ENCODE peak calls at places on chromosomes 7 and 10, in nine cellular contexts. Y, W, E, B, D, F, K, M and C are unnamed samples.

GRCh38 chr7:106916689-106917088 is 51.6 kb downstream of the PIK3CG start:
- DNase-seq in F (no peak), K (no peak), E (no peak), D (no peak), Y (no peak), W (no peak), B (peak; percentile 6), M (no peak), C (no peak)

GRCh38 chr7:148894596-148894995 is 10.5 kb upstream of the EZH2 start:
- DNase-seq in Y (no peak), E (no peak), B (no peak), K (no peak), F (no peak), M (no peak), D (no peak), W (no peak), C (no peak)

GRCh38 chr7:43112941-43113621 is 634 bp downstream of the HECW1 start:
- DNase-seq in M (no peak), E (peak; percentile 28), K (peak; percentile 7), B (peak; percentile 34), D (peak; percentile 74), F (peak; percentile 86), Y (peak; percentile 18), W (peak; percentile 73), C (no peak)

GRCh38 chr7:102914585-102914984 is 1.8 kb downstream of the LRRC17 start:
- DNase-seq in B (peak; percentile 99), E (no peak), D (no peak), M (no peak), F (no peak), K (no peak), W (peak; percentile 38), Y (no peak), C (no peak)

GRCh38 chr7:74061840-74062539 is 21.6 kb upstream of the LIMK1 start:
- DNase-seq in B (peak; percentile 95), F (peak; percentile 12), D (peak; percentile 79), W (peak; percentile 80), K (peak; percentile 90), M (peak; percentile 73), Y (peak; percentile 94), E (no peak), C (peak; percentile 48)

GRCh38 chr7:96649981-96650380 is 59.7 kb downstream of the SEM1 start:
- DNase-seq in M (no peak), D (no peak), W (no peak), E (no peak), K (no peak), Y (no peak), B (peak; percentile 1), F (no peak), C (no peak)

GRCh38 chr10:61635946-61636345 is 26.8 kb upstream of the CABCOCO1 start:
- DNase-seq in B (peak; percentile 77), Y (no peak), W (no peak), K (peak; percentile 25), M (no peak), E (no peak), D (no peak), F (no peak), C (no peak)

GRCh38 chr10:58956926-58957325 is 219.5 kb upstream of the PHYHIPL start:
- DNase-seq in B (peak; percentile 32), D (no peak), E (no peak), Y (no peak), W (no peak), K (no peak), M (no peak), F (no peak), C (no peak)

GRCh38 chr10:119737827-119738226 is 12.0 kb downstream of the INPP5F start:
- DNase-seq in D (no peak), W (peak; percentile 74), K (peak; percentile 81), B (peak; percentile 81), Y (peak; percentile 26), E (no peak), F (no peak), M (no peak), C (no peak)

GRCh38 chr10:5812283-5813090 is 747 bp downstream of the GDI2 start:
- DNase-seq in K (peak; percentile 27), E (peak; percentile 32), Y (peak; percentile 62), M (peak; percentile 63), F (peak; percentile 59), B (peak; percentile 19), D (peak; percentile 82), W (peak; percentile 63), C (no peak)

GRCh38 chr7:47582748-47583740 is 1.1 kb upstream of the TNS3 start:
- DNase-seq in K (peak; percentile 75), E (no peak), Y (no peak), M (no peak), B (peak; percentile 58), W (no peak), D (no peak), F (no peak), C (no peak)

GRCh38 chr7:77460057-77460486 is 43.9 kb upstream of the GSAP start:
- DNase-seq in F (no peak), Y (no peak), D (no peak), K (peak; percentile 43), M (no peak), B (no peak), W (no peak), E (no peak), C (no peak)
- TF ChIP-seq CTCF in F (no peak), Y (no peak), D (no peak), K (peak; percentile 47), M (no peak), B (no peak), W (peak; percentile 40), E (peak; percentile 9), C (no peak)

DNA sequence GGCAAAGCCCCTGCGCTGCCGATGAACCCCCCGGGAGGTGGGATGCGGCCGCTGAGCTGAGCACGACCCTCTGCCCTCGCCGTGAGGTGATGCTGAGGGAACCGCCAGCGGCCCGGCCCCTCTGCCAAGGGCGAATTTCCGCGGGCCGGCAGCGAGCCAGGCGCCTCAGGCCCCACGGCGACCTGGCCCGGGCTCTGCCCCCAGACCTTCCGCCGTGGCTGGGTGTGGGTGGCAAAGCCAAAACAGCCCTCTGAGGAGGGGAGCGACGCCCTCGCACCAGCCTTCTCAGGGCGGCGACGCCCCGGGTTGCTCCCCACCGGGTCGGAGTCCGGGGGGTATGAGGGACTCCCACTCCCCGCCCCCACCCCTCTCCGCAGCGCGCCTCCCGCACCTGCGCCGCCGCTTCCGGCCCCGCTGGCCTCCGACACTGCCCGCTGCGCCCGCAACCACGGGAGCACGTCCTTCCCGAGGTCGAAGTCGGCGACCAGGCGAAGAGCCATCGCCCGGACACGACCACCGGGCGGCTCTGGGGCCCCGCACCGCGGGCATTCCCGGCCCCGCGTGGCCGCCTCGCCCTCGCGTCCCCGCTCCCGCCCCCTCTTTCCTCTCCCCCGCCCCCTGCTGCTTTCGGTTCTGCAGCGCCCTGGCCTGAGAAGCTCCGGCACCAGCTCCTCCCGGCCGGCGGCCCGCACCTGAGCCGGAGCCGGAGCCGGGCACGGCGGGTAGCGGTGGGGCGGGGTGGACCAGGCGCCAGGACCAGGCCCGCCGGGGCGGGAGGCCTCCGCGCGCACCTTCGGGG is at the start of gene GSAP:
- DNase-seq in B (no peak), E (peak; percentile 42), W (peak; percentile 76), Y (peak; percentile 76), F (peak; percentile 47), K (peak; percentile 31), D (peak; percentile 94), M (peak; percentile 75), C (peak; percentile 69)
- TF ChIP-seq CTCF in B (no peak), E (no peak), W (peak; percentile 13), Y (no peak), F (no peak), K (no peak), D (peak; percentile 28), M (no peak), C (no peak)

GRCh38 chr10:109835257-109835656 is 88.1 kb downstream of the XPNPEP1 start:
- DNase-seq in M (no peak), B (no peak), K (no peak), D (no peak), E (no peak), Y (no peak), F (no peak), W (no peak), C (no peak)

GRCh38 chr10:109837384-109837783 is 85.9 kb downstream of the XPNPEP1 start:
- DNase-seq in W (no peak), F (no peak), Y (no peak), M (no peak), D (no peak), K (no peak), B (no peak), E (no peak), C (no peak)

GRCh38 chr10:109838592-109839244 is 84.6 kb downstream of the XPNPEP1 start:
- DNase-seq in E (no peak), K (peak; percentile 14), B (no peak), W (no peak), M (no peak), Y (no peak), D (no peak), F (no peak), C (no peak)
- TF ChIP-seq CTCF in E (no peak), K (no peak), B (no peak), W (no peak), M (no peak), Y (no peak), D (no peak), F (no peak), C (no peak)

DNA sequence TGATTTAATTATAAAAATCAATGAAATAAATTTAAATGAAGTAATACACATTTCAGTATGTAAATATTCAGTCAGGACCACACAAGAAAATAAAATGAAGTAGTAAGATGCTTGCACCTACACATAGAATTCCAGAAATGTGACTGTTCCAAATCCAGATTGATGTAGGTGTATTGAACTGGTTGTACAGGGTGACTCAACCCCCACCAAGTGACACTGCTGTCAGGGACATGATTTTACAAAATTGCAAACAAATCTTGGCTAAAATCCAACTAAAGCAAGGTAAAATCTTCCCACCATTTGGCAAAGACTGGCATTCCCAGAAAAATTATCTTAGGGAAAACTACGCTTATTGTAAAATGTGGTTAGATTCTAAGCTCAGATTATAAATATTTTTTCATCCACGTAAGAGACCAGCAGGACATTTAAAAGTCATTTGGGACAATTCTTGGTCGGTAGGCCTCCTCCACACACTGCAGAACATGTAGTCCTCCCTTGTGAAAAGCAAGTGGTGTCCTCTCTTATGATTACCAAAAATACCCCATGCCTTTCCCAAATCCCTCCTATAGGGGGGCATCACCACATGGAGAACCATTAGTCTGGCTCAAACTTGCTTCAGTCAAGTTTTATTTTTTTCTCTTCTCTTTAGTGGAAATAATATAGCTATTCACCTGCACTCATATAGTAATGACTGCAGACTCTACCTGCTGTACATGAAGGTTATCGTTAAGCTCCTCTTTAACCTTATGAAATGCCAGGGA is 287.1 kb upstream of the SMIM30 start:
- DNase-seq in K (no peak), Y (no peak), M (no peak), E (no peak), W (no peak), F (no peak), B (no peak), D (no peak), C (no peak)
- TF ChIP-seq CTCF in K (no peak), Y (no peak), M (no peak), E (peak; percentile 17), W (no peak), F (peak; percentile 35), B (no peak), D (peak; percentile 8), C (no peak)

GRCh38 chr10:124992462-124993344 is 50.8 kb downstream of the ZRANB1 start:
- DNase-seq in M (peak; percentile 47), E (peak; percentile 25), D (peak; percentile 59), Y (peak; percentile 62), F (peak; percentile 58), W (peak; percentile 70), K (peak; percentile 70), B (peak; percentile 75), C (no peak)
- TF ChIP-seq CTCF in M (peak; percentile 48), E (peak; percentile 64), D (peak; percentile 75), Y (peak; percentile 57), F (peak; percentile 73), W (peak; percentile 54), K (peak; percentile 57), B (peak; percentile 63), C (no peak)

GRCh38 chr10:24513155-24513554 is 210.5 kb downstream of the ARHGAP21 start:
- DNase-seq in B (peak; percentile 37), W (peak; percentile 26), E (no peak), D (no peak), Y (no peak), F (peak; percentile 46), M (no peak), K (peak; percentile 13), C (no peak)
- TF ChIP-seq CTCF in B (peak; percentile 43), W (peak; percentile 32), E (peak; percentile 19), D (peak; percentile 47), Y (no peak), F (no peak), M (no peak), K (peak; percentile 21), C (no peak)